ENCODE peak calls at places on chromosome 16, in four cellular contexts. B is uterus, T is AG04450, Q is HCT116. X is an unnamed sample.

GRCh38 chr16:27241658-27242057 is 26.9 kb downstream of the NSMCE1 start:
- DNase-seq in B (no peak), T (no peak), Q (no peak), X (no peak)

GRCh38 chr16:79593074-79593531 is 7.4 kb downstream of the MAF start:
- DNase-seq in T (no peak), Q (no peak), B (no peak), X (no peak)

GRCh38 chr16:88431651-88432050 is 21.4 kb upstream of the ZFPM1 start:
- DNase-seq in B (no peak), T (no peak), Q (no peak), X (no peak)

GRCh38 chr16:24580665-24581064 is 41.3 kb downstream of the RBBP6 start:
- DNase-seq in B (no peak), Q (no peak), T (peak; percentile 10), X (no peak)

GRCh38 chr16:29664133-29664912 is 1.3 kb downstream of the SPN start:
- DNase-seq in B (no peak), T (no peak), Q (no peak), X (peak; percentile 45)

GRCh38 chr16:11497329-11497805 is 89.4 kb downstream of the LITAF start:
- DNase-seq in B (peak; percentile 76), Q (peak; percentile 85), T (no peak), X (no peak)

GRCh38 chr16:28494141-28494851 is at the start of gene APOBR:
- DNase-seq in B (no peak), T (no peak), Q (no peak), X (peak; percentile 80)

GRCh38 chr16:69386596-69386995 is 789 bp upstream of the TERF2 start:
- DNase-seq in Q (no peak), B (no peak), T (no peak), X (no peak)

GRCh38 chr16:46808997-46809396 is 22.0 kb downstream of the C16orf87 start:
- DNase-seq in T (no peak), Q (no peak), B (no peak), X (no peak)

GRCh38 chr16:7614022-7614795 is 281.6 kb downstream of the RBFOX1 start:
- DNase-seq in T (no peak), B (no peak), Q (no peak), X (no peak)

GRCh38 chr16:7613518-7613917 is 280.9 kb downstream of the RBFOX1 start:
- DNase-seq in B (no peak), Q (no peak), T (no peak), X (no peak)

GRCh38 chr16:7615565-7615964 is 282.9 kb downstream of the RBFOX1 start:
- DNase-seq in T (no peak), Q (no peak), B (no peak), X (no peak)
- TF ChIP-seq CTCF in T (no peak), Q (no peak), B (no peak), X (no peak)

DNA sequence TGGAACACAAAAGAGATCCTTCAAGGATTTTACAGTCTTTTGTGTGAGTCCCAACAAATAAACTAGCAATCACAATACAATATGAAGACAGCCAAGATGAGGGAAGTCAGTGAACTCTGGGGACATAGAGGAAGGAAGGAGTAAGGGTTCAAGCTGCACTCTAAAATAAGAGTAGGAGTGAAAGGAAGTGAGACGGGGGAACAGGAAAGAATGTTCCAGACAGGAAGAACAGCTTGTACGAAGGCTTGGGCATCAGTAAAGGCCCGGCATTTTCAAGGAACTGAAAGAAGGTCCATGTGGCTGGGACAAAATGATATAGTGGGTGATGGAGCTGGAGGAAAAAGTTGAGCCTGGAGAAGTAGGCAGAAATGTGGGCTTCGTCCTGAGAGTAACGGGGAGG is 4.5 kb downstream of the CCL17 start:
- DNase-seq in B (no peak), Q (no peak), T (no peak), X (no peak)
- H3K27me3 ChIP-seq in B (no peaks in the 10 kb centered on the region), Q (peaks cover 11% of the 10 kb centered on the region), T (peaks cover 53% of the 10 kb centered on the region), X (no peaks in the 10 kb centered on the region)

DNA sequence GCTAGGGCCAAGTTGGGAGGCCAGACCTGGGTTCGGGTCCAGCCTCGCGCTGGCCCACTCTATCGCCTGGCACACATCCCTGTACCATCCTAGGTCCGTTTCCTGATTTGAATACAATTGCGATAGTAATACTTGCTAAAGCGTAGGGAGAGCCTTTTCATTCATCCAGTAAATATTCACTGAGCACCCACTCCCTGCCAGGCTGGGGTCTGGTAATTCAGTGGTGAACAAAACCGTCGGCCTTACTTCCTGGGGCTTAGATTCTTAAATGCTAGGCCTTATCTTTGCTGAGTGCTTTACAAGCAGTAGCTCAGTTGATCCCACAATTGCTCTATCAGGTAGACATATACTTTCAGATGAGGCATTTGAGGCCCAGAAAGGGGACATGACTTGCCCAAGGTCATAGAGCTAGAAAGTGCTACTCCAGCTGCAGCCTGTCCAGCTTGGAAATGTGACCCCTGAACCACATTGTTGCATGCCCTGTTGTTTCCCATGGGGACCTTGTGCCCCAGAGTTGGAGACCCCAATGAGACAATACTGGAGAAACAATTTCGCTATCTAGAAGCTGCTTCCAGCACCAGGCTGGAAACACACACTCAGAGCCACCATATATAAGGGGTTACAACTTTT is 689 bp downstream of the USB1 start:
- DNase-seq in T (no peak), B (no peak), Q (no peak), X (no peak)
- H3K4me3 ChIP-seq in T (peak overlapping the region; percentile 89), B (peak overlapping the region; percentile 52), Q (peak overlapping the region; percentile 85), X (peak overlapping the region; percentile 97)

GRCh38 chr16:2277466-2278271 is 9.7 kb upstream of the RNPS1 start:
- DNase-seq in T (no peak), B (no peak), Q (no peak), X (no peak)

GRCh38 chr16:2280461-2280860 is 12.5 kb upstream of the RNPS1 start:
- DNase-seq in B (no peak), Q (no peak), T (no peak), X (no peak)

GRCh38 chr16:2278272-2278608 is 10.3 kb upstream of the RNPS1 start:
- DNase-seq in T (no peak), B (no peak), Q (no peak), X (no peak)

GRCh38 chr16:2280981-2281542 is 13.1 kb upstream of the RNPS1 start:
- DNase-seq in Q (no peak), T (no peak), B (no peak), X (no peak)

DNA sequence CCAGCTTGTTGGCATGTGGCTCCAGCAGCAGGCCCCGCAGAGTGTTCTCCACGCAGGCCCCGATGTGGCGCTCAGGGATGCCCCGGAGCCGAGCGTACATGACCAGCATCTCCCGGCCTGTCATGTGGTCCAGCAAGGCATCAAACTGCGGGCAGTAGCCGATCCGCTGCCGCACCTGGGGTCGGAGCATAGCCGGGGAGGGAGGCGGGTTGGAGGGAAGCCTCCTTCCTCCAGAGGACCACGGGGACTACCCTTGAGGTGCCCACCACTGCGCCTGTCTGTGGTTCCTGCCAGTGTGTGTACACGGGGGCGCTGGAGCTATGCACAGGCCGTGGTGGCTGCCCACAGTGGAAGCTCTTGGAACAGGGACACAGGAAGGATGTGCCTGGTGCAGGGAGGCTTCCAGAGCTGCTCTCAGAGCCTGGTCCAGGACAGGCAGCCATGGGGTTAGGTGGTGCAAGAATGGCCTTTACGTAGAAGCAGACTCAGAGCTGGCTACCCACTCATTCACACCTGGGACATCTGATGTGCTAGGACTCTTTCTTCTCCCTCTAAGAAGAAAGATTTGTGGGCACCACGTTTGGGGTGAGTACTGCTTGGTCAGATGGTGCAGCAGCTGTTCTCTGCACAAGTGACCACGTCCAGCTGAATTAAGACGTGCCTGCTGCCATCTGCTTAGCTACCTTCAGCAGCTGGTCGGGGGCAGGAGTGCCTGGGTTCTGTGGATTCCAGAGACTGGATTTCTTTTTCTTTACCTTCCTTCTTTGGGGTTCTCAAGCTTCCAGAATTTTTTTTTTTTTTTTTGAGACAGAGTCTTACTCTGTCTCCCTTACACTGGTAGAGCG is 11.3 kb upstream of the RNPS1 start:
- DNase-seq in T (no peak), Q (no peak), B (no peak), X (no peak)
- TF ChIP-seq CTCF in T (no peak), Q (no peak), B (no peak), X (no peak)

GRCh38 chr16:49454426-49455180 is 81.0 kb downstream of the C16orf78 start:
- DNase-seq in T (no peak), Q (no peak), B (no peak), X (no peak)
- H3K27me3 ChIP-seq in T (no peaks in the 10 kb centered on the region), Q (peaks cover 19% of the 10 kb centered on the region), B (no peaks in the 10 kb centered on the region), X (no peaks in the 10 kb centered on the region)

DNA sequence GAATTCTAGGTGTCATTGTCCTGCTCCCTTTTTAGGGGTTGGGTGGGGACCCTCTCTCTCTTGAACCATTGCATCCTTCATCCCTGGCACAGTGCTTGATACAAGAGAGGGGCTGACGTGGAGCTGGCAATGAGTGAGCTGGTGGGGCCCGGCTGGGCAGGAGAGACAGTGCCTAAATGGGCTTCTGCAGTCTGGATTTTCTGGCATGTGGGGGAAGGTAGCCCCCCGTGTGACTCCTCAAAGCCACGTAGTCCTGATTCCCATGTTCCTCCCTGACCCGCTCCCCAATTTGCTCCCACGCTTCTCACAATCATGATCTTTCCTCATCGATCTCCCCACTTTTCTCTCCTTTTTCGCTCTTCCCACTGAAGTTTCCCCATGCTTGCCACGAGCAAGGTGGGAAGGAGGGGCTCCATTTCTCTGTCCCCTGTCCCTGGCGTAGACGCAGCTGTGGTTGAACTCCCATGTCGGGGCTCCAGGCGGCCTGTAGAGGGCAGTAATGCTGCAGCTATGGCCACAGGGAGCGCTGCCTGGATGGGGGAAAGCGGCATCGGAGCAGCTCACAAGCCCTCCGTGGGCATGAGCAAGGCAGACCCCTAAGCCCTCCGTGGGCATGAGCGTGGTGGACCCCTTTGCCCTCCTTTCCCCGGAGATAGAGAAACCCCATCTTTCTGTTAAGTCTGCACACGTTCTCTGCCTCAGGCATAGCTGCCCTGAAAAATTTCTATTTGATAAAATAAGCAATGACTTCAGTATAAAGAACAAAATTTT is 47.5 kb downstream of the HAPSTR1 start:
- DNase-seq in T (no peak), Q (peak; percentile 37), B (peak; percentile 56), X (peak; percentile 59)
- H3K4me3 ChIP-seq in T (peak overlapping the region; percentile 43), Q (peak overlapping the region; percentile 21), B (no peak overlapping the region), X (peak overlapping the region; percentile 37)

GRCh38 chr16:82641336-82641984 is 14.7 kb downstream of the CDH13 start:
- DNase-seq in T (no peak), B (no peak), Q (no peak), X (no peak)
- TF ChIP-seq CTCF in T (peak; percentile 54), B (no peak), Q (peak; percentile 36), X (peak; percentile 57)

GRCh38 chr16:12903325-12904040 is 2.1 kb downstream of the SHISA9 start:
- DNase-seq in B (no peak), Q (no peak), T (no peak), X (no peak)

GRCh38 chr16:12907670-12908233 is 6.4 kb downstream of the SHISA9 start:
- DNase-seq in T (no peak), Q (no peak), B (no peak), X (no peak)

GRCh38 chr16:12906765-12907516 is 5.5 kb downstream of the SHISA9 start:
- DNase-seq in T (no peak), Q (no peak), B (no peak), X (no peak)

GRCh38 chr16:12904041-12904671 is 2.8 kb downstream of the SHISA9 start:
- DNase-seq in T (no peak), Q (no peak), B (no peak), X (no peak)

GRCh38 chr16:12906271-12906670 is 4.9 kb downstream of the SHISA9 start:
- DNase-seq in Q (no peak), T (no peak), B (no peak), X (no peak)
- H3K27me3 ChIP-seq in Q (peaks cover 13% of the 10 kb centered on the region), T (peaks cover 6% of the 10 kb centered on the region), B (peaks cover 11% of the 10 kb centered on the region), X (no peaks in the 10 kb centered on the region)

DNA sequence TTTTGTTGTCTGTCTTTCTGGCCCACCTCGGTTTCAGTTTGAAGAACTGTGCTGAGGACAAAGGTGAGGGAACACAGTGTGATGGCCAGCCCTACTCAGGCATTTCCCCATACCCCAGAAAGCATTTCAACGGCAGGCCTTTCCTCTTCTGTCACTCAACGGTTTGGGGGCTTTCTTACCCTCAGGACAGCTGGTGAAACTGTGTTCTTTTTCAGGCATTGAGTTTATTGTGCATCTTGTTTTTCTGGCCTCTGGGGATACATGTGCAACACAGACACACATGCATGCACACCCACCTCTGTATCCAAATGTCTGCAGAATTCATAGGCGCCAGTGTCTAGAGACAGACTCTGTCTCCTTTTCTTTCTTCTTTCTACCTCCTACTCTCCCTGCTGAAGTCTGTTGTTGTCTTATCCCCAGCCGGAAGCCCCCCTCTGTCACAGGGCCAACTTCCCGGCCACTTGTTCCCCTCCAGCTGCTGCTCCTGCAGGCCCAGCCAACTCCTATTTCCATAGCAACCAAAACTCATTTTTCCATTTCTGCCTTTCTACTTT is 17.0 kb downstream of the CHD9 start:
- DNase-seq in T (no peak), B (peak; percentile 64), Q (no peak), X (peak; percentile 49)
- H3K4me3 ChIP-seq in T (no peak overlapping the region), B (no peak overlapping the region), Q (no peak overlapping the region), X (peak overlapping the region; percentile 7)